ENCODE peak calls at places on chromosomes 11 and 22, in six cellular contexts. R, Z, N, T, X and Q are unnamed samples. For H3K4me1, the result is how much of the 10 kb centered on the place peaks cover.

GRCh38 chr11:117097567-117098268 is 510 bp downstream of the SIK3 start:
- DNase-seq in Z (no peak), N (no peak), R (peak), T (no peak), X (peak), Q (peak)

GRCh38 chr22:42655693-42656092 is 6.5 kb upstream of the CYB5R3 start:
- DNase-seq in N (no peak), R (no peak), X (no peak), T (no peak), Z (no peak), Q (no peak)

GRCh38 chr11:76251223-76251575 is 44.9 kb upstream of the WNT11 start:
- DNase-seq in R (no peak), T (no peak), N (no peak), Z (no peak), X (no peak), Q (no peak)

GRCh38 chr11:67117667-67118058 is 1.4 kb upstream of the KDM2A start:
- DNase-seq in N (no peak), T (no peak), Z (no peak), X (no peak), R (peak), Q (no peak)

GRCh38 chr11:111602865-111603632 is 800 bp downstream of the SIK2 start:
- DNase-seq in T (no peak), N (peak), Z (peak), R (no peak), X (peak), Q (peak)

GRCh38 chr11:15815246-15816209 is 540.8 kb downstream of the SOX6 start:
- DNase-seq in X (no peak), Z (no peak), N (no peak), R (no peak), T (no peak), Q (no peak)

GRCh38 chr11:120354068-120354467 is 17.9 kb downstream of the ARHGEF12 start:
- DNase-seq in N (peak), X (no peak), T (no peak), R (no peak), Z (no peak), Q (no peak)

GRCh38 chr22:46041642-46042041 is 64.7 kb upstream of the WNT7B start:
- DNase-seq in N (no peak), X (peak), Z (no peak), T (no peak), R (peak), Q (peak)

GRCh38 chr11:30585067-30585891 is 874 bp downstream of the MPPED2 start:
- DNase-seq in T (no peak), N (no peak), X (peak), R (peak), Z (no peak), Q (peak)

GRCh38 chr11:113974741-113975470 is at the start of gene HTR3A:
- DNase-seq in Z (no peak), T (peak), N (no peak), X (peak), R (peak), Q (no peak)

GRCh38 chr11:83272627-83273026 is 13.5 kb downstream of the CCDC90B start:
- DNase-seq in T (no peak), R (no peak), N (peak), X (no peak), Z (no peak), Q (no peak)

GRCh38 chr11:111846640-111847039 is 24.7 kb downstream of the ALG9 start:
- DNase-seq in N (peak), R (no peak), Z (no peak), T (no peak), X (no peak), Q (no peak)

GRCh38 chr22:23565942-23566715 is 14.0 kb downstream of the IGLL1 start:
- DNase-seq in N (no peak), T (no peak), Z (no peak), X (no peak), R (peak), Q (no peak)

GRCh38 chr11:5967708-5968107 is 586 bp downstream of the OR56A5 start:
- DNase-seq in R (no peak), N (no peak), T (no peak), Z (no peak), X (no peak), Q (no peak)

GRCh38 chr11:126799974-126800373 is 200.6 kb downstream of the KIRREL3 start:
- DNase-seq in R (no peak), T (no peak), Z (no peak), N (peak), X (no peak), Q (no peak)

GRCh38 chr11:73866586-73866996 is 10.1 kb downstream of the COA4 start:
- DNase-seq in X (no peak), Z (peak), N (peak), R (no peak), T (peak), Q (no peak)

GRCh38 chr11:37657645-37658044 is 1059.6 kb upstream of the RAG2 start:
- DNase-seq in N (peak), X (no peak), Z (peak), T (no peak), R (no peak), Q (no peak)
- TF ChIP-seq CTCF in N (peak), X (no peak), Z (no peak), T (no peak), R (no peak), Q (no peak)

GRCh38 chr11:1572200-1573076 is at the start of gene DUSP8:
- DNase-seq in T (peak), Z (peak), N (peak), R (peak), X (peak), Q (peak)

GRCh38 chr11:1571760-1572199 is 291 bp downstream of the DUSP8 start:
- DNase-seq in T (no peak), N (no peak), R (no peak), Z (no peak), X (no peak), Q (no peak)

GRCh38 chr11:1574256-1575242 is 2.5 kb upstream of the DUSP8 start:
- DNase-seq in X (peak), Z (peak), N (peak), T (no peak), R (peak), Q (peak)

GRCh38 chr11:1573077-1573846 is 1.2 kb upstream of the DUSP8 start:
- DNase-seq in X (peak), N (no peak), Z (peak), T (no peak), R (peak), Q (peak)

DNA sequence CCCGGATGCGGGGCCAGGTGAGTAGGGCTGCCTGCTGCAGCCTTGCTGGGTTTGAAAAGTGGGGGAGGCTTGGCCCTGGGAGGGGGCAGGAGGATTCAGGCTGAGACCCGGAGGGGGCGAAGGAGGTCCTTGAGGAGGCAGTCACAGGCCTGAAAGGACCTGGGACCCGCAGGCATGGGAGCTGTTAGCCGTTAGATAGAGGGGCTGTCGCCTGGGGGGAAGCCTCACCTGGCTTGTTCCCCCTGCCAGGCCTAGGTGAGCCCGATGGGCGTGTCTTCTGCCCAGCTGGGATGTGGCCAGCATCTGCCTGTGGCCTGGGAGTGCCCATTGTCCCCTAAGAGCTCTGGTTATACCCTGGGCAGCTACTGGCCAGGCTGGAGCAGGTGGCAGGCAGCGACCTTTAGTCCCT is 1.8 kb upstream of the DUSP8 start:
- DNase-seq in N (no peak), Z (peak), R (peak), X (peak), T (peak), Q (no peak)
- TF ChIP-seq POLR2A in N (no peak), Z (no peak), R (peak), X (no peak), T (no peak), Q (no peak)

GRCh38 chr11:128260398-128260797 is 327.0 kb downstream of the ETS1 start:
- DNase-seq in N (no peak), Z (no peak), R (no peak), X (no peak), T (no peak), Q (no peak)
- H3K4me1 ChIP-seq in N (under half), Z (under half), R (under half), X (under half), T (under half), Q (under half)

GRCh38 chr11:47317078-47317828 is 35.2 kb downstream of the MYBPC3 start:
- DNase-seq in X (no peak), T (no peak), Z (no peak), N (no peak), R (no peak), Q (no peak)
- TF ChIP-seq CTCF in X (no peak), T (no peak), Z (no peak), N (no peak), R (no peak), Q (no peak)

DNA sequence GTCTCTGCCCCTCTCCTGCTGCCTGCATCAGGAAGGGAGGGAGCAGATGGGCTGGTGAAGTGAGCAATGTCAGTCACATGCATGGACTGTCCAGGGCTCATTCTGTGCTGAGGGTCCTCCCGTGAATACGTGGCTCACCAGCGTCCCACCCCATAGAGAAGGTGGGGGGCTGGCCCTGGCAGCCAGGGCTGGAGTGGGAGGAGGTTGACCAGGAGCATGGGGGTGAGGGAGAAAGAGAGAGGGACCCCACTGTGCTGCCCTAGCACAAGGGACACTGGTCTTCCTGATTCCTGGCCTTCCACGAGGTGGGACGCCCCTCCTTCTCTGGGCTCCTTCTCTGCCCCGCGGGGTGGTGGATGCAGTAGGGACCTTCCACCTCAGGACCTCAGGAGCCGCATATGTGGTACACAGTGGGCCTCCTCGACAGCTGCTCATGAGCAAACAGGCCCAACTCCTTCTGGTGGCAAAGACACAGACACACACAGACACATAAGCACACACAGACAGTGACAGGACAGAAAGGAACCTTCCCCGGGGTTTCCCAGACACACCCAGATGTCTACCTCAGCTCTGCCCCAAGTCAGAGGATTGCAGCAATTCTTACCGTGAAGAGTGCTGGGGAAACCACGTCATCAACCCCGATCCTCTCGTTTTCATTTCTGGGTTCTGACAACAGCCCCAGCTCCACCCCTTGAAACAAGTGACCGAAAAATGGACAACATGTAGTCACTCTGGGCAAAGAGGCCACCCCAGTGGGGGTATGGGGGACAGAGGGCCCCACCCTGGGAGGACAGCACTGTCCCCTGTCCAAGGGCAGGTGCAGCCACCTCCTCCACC is 3.6 kb upstream of the APOBEC3A start:
- DNase-seq in N (no peak), R (no peak), Z (peak), X (no peak), T (no peak), Q (peak)
- TF ChIP-seq POLR2A in N (no peak), R (no peak), Z (no peak), X (no peak), T (no peak), Q (no peak)

GRCh38 chr22:27682438-27682837 is 119.1 kb downstream of the MN1 start:
- DNase-seq in X (no peak), N (no peak), T (no peak), R (no peak), Z (no peak), Q (no peak)
- H3K4me1 ChIP-seq in X (under half), N (under half), T (under half), R (under half), Z (under half), Q (under half)

DNA sequence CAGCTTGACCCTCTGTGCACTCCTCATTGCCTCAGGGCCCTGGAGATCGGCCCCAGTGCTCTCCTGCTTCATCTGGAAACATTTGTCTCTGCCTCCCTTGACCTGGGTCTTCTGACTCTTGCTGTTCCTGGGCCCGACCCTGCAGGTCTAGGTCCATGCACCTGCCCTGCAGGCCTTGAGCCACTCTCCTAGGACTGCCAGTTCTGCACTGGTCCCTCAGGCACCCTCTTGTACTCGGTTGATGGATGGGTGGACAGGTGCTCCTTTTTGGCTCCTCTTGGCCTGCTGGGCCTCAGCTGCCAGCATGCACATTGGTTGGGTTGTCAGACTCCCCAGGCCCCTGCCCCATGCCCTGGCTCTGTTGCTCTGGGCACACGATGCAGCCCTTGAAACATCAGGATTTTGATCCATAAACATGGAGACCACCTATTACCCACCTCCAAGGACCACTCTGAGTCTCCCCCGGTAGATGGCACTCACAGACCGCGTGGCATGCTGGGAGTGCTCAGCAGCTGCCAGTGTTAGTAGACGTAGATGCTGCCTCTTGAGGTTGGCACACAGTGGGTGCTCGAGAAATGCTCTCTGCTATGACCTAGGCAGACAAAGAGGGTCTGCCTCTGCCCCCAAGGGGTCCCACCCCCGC is 20.2 kb upstream of the ACR start:
- DNase-seq in R (no peak), T (no peak), N (no peak), X (no peak), Z (no peak), Q (no peak)
- TF ChIP-seq CTCF in R (no peak), T (no peak), N (no peak), X (no peak), Z (no peak), Q (no peak)

GRCh38 chr11:2202071-2202899 is 30.7 kb upstream of the TH start:
- DNase-seq in X (peak), T (no peak), Z (no peak), N (no peak), R (peak), Q (peak)
- TF ChIP-seq POLR2A in X (no peak), T (no peak), Z (no peak), N (no peak), R (peak), Q (no peak)

GRCh38 chr11:39569784-39570183 is 1889.7 kb downstream of the LRRC4C start:
- DNase-seq in Z (no peak), R (no peak), X (no peak), N (no peak), T (no peak), Q (no peak)
- H3K4me1 ChIP-seq in Z (under half), R (under half), X (under half), N (under half), T (under half), Q (under half)

GRCh38 chr11:72598466-72598865 is 75.8 kb downstream of the PDE2A start:
- DNase-seq in Z (no peak), X (no peak), R (no peak), N (no peak), T (no peak), Q (no peak)

GRCh38 chr11:72598901-72599300 is 75.3 kb downstream of the PDE2A start:
- DNase-seq in X (peak), R (peak), N (peak), T (no peak), Z (peak), Q (no peak)

GRCh38 chr11:72600557-72600956 is 73.7 kb downstream of the PDE2A start:
- DNase-seq in T (no peak), N (no peak), R (no peak), Z (no peak), X (no peak), Q (no peak)

GRCh38 chr11:72602250-72602904 is 71.8 kb downstream of the PDE2A start:
- DNase-seq in T (no peak), Z (no peak), R (no peak), X (peak), N (no peak), Q (no peak)

DNA sequence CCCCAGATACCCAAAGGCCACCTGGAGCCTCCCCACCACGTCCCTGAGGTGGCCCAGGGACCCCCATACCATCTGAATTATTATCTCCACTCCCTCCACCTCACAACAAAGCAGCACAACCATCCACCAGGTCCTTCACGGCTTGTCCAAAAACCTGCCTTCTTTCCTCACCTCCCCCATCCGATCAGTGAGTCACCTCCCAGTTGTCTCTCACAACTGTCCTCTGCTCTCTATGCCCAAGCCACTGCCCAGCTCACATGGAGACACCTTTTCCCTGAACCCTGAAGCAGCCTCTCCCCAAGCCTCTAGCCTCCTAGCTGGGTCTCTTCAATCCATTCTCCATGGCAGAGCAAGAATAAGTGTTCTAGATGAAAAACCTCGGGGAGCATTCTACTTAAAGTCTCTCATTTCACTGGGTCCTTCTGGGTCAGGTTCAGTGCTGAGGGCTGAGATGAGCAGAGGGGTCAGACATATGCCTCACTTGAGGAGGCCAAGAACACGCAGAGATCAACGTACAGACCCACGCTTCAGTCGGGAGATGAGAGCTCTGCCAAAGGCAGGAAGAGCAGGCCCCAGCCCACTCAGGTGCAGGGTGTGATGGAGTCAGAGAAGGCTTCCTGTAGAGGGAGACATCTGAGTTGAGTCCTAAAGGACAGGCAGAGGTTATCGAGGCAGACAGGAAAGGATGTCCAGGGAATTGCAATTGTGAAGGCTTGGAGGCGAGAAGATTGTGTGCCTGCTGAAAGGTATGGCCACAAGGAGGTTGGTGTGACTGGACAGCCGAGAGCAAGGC is 74.7 kb downstream of the PDE2A start:
- DNase-seq in X (no peak), N (no peak), T (no peak), R (no peak), Z (peak), Q (no peak)
- TF ChIP-seq CTCF in X (no peak), N (no peak), T (no peak), R (no peak), Z (no peak), Q (no peak)